ENCODE peak calls at places on chromosomes 4 and X, in four cellular contexts. F is spleen, T is fibroblast of the aortic adventitia, I is cardiac muscle cell. Y is an unnamed sample.
A peak's percentile ranks its signal among the peaks of the same experiment; 100 is the strongest.

GRCh38 chr4:38099908-38100407 is 139.8 kb downstream of the PTTG2 start:
- DNase-seq in F (no peak), T (peak; percentile 99), I (no peak), Y (peak; percentile 98)

GRCh38 chr4:136784326-136784725 is 748.0 kb downstream of the PCDH18 start:
- DNase-seq in F (no peak), T (no peak), I (no peak), Y (no peak)

GRCh38 chrX:104566921-104567501 is 1.0 kb downstream of the IL1RAPL2 start:
- DNase-seq in F (no peak), T (no peak), I (peak; percentile 51), Y (no peak)

GRCh38 chr4:80507507-80507906 is 172.0 kb downstream of the CFAP299 start:
- DNase-seq in F (no peak), T (no peak), I (no peak), Y (no peak)

GRCh38 chrX:132292753-132293152 is 73.5 kb upstream of the RAP2C start:
- DNase-seq in F (no peak), T (peak; percentile 75), I (peak; percentile 73), Y (peak; percentile 62)

GRCh38 chrX:70444326-70445196 is at the start of gene DLG3:
- DNase-seq in F (no peak), T (peak; percentile 50), I (peak; percentile 57), Y (peak; percentile 28)

GRCh38 chr4:116020141-116020722 is 906.8 kb upstream of the NDST4 start:
- DNase-seq in F (no peak), T (no peak), I (no peak), Y (no peak)

GRCh38 chr4:53119685-53120084 is 246.2 kb downstream of the SCFD2 start:
- DNase-seq in F (no peak), T (peak; percentile 87), I (peak; percentile 65), Y (peak; percentile 77)

GRCh38 chr4:21211836-21212235 is 511.6 kb downstream of the PACRGL start:
- DNase-seq in F (no peak), T (no peak), I (no peak), Y (no peak)

GRCh38 chr4:54614094-54614493 is 43.7 kb upstream of the KIT start:
- DNase-seq in F (no peak), T (no peak), I (no peak), Y (no peak)

GRCh38 chrX:136143714-136144113 is 3.6 kb upstream of the FHL1 start:
- DNase-seq in F (no peak), T (no peak), I (no peak), Y (no peak)

GRCh38 chrX:130704053-130705038 is 198.7 kb downstream of the ENOX2 start:
- DNase-seq in F (no peak), T (peak; percentile 68), I (no peak), Y (peak; percentile 41)

GRCh38 chrX:1389993-1390285 is 2.0 kb downstream of the SLC25A6 start:
- DNase-seq in F (peak; percentile 56), T (no peak), I (no peak), Y (no peak)

GRCh38 chr4:148542922-148543623 is 100.9 kb upstream of the NR3C2 start:
- DNase-seq in F (no peak), T (no peak), I (no peak), Y (no peak)

GRCh38 chr4:119131160-119131559 is 4.5 kb upstream of the MYOZ2 start:
- DNase-seq in F (no peak), T (peak; percentile 18), I (no peak), Y (no peak)

GRCh38 chrX:130084651-130085237 is 25.6 kb downstream of the ELF4 start:
- DNase-seq in F (no peak), T (no peak), I (no peak), Y (no peak)

GRCh38 chr4:147307896-147308680 is 172.8 kb upstream of the EDNRA start:
- DNase-seq in F (no peak), T (no peak), I (no peak), Y (no peak)

GRCh38 chr4:55435136-55435535 is 39.4 kb downstream of the TMEM165 start:
- DNase-seq in F (no peak), T (peak; percentile 51), I (peak; percentile 10), Y (no peak)

GRCh38 chr4:143559757-143560147 is 46.2 kb downstream of the SMARCA5 start:
- DNase-seq in F (peak; percentile 82), T (no peak), I (no peak), Y (no peak)

GRCh38 chr4:169313732-169314131 is 43.0 kb upstream of the SH3RF1 start:
- DNase-seq in F (no peak), T (no peak), I (no peak), Y (no peak)

GRCh38 chr4:63296773-63297172 is 1112.5 kb downstream of the TECRL start:
- DNase-seq in F (no peak), T (no peak), I (peak; percentile 48), Y (no peak)

GRCh38 chr4:53967971-53968370 is 96.4 kb downstream of the CHIC2 start:
- DNase-seq in F (no peak), T (no peak), I (no peak), Y (peak; percentile 30)

GRCh38 chr4:14783011-14783877 is 219.0 kb upstream of the CPEB2 start:
- DNase-seq in F (no peak), T (peak; percentile 16), I (peak; percentile 1), Y (no peak)

GRCh38 chr4:174177536-174177935 is 105.9 kb downstream of the FBXO8 start:
- DNase-seq in F (no peak), T (no peak), I (no peak), Y (no peak)

GRCh38 chr4:150268444-150268843 is 190.2 kb downstream of the DCLK2 start:
- DNase-seq in F (no peak), T (no peak), I (no peak), Y (no peak)

GRCh38 chr4:10201356-10202223 is 85.0 kb upstream of the WDR1 start:
- DNase-seq in F (no peak), T (no peak), I (no peak), Y (no peak)

GRCh38 chr4:128589384-128589957 is 220.0 kb upstream of the JADE1 start:
- DNase-seq in F (no peak), T (no peak), I (no peak), Y (no peak)

GRCh38 chr4:8609406-8609805 is 16.8 kb downstream of the CPZ start:
- DNase-seq in F (no peak), T (no peak), I (no peak), Y (no peak)

GRCh38 chrX:15789979-15790765 is at the start of gene ZRSR2:
- DNase-seq in F (peak; percentile 98), T (peak; percentile 71), I (peak; percentile 93), Y (peak; percentile 56)

DNA sequence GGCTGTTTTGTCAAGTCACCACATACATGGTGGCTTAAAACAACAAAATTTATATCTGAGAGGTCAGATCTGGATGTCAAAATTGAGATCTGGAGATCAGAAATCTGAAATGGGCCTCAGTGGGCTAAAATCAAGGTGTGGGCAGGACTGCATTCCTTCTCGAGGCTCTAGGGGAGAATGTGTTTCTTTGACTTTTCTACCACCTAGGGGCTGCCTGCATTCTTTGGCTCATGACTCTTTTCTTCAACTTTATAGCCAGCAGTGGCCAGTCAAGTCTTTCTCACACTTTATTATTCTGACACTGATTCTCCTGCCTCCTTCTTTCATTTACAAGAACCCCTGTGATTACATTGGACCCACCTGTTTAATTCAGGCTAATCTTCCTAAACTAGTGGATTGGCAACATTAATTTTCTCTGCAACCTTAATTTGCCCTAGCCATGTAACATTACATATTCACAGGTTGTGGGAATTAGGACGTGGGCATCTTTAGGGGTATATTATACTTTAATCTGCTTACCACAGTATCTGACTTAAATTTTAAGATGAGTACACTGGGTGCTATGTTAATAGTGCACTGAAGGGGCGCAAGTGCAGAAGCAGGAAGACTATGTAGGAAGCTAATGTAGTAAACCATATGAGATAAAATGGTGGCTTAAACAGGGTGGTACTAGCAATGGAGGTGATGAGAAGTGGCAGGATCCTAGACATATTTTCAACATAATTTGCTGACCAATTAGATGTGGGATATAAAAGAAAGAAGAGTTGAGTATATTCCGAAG is 188.0 kb downstream of the SLC4A4 start:
- DNase-seq in F (no peak), T (no peak), I (no peak), Y (no peak)
- TF ChIP-seq CTCF in F (no peak), T (peak; percentile 11), I (no peak), Y (peak; percentile 10)

GRCh38 chr4:153137677-153138630 is 66.3 kb upstream of the TRIM2 start:
- DNase-seq in F (no peak), T (no peak), I (no peak), Y (no peak)
- TF ChIP-seq CTCF in F (no peak), T (no peak), I (no peak), Y (no peak)

GRCh38 chr4:104472766-104473165 is 21.9 kb downstream of the CXXC4 start:
- DNase-seq in F (no peak), T (no peak), I (no peak), Y (no peak)

GRCh38 chr4:104465201-104465600 is 29.5 kb downstream of the CXXC4 start:
- DNase-seq in F (no peak), T (no peak), I (no peak), Y (no peak)

GRCh38 chr4:104470770-104471169 is 23.9 kb downstream of the CXXC4 start:
- DNase-seq in F (no peak), T (no peak), I (peak; percentile 27), Y (no peak)

GRCh38 chr4:104465620-104466019 is 29.1 kb downstream of the CXXC4 start:
- DNase-seq in F (no peak), T (no peak), I (no peak), Y (no peak)

GRCh38 chr4:104469794-104470193 is 24.9 kb downstream of the CXXC4 start:
- DNase-seq in F (no peak), T (no peak), I (no peak), Y (no peak)
- TF ChIP-seq CTCF in F (no peak), T (no peak), I (no peak), Y (no peak)

DNA sequence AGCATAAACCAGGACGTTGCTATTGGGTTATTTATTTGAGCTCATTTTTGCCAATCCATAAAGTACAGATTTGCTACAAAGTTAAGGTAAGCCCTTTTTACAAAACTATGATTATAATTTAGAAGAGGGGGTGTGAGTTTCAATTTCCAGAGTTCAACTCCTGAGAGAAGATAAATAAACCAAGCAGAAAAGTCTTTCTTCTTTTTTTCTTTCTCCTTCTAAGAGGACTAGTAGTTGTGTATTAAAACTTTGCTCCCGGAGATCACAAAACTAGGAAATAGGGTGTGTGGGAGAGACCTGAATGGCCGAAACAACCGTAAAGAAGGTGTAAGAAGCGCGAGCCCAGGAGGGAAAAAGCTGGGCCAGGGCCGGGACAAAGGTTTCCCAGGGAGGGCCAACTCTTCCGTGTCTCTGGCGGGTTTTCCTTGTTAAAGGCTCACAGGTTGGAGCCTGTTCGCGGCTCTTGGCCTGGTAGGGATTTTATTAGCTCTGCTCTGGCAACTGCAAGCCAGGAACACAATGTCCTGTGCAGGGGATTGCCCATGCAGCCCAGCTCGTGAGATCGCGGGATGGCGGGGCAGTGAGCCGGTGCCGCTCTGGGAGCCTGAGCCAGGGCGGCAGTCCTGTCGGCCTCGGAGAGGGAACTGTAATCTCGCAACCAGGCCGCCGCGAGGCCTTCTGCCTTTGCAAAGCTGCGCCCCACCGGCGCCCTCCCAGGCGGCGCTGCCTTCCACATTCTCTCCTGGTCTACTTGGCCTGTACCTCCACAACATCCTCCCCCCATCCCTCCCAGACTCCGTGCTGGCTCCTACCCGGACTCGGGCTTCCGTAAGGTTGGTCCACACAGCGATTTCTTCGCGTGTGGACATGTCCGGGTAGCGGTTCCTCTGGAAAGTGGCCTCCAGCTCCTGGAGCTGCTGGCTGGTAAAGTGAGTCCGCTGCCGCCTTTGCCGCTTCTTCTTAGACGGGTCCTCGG is 2.2 kb downstream of the PITX2 start:
- DNase-seq in F (peak; percentile 69), T (no peak), I (peak; percentile 82), Y (no peak)
- TF ChIP-seq CTCF in F (no peak), T (no peak), I (no peak), Y (no peak)

GRCh38 chr4:112060212-112060611 is 85.0 kb upstream of the FAM241A start:
- DNase-seq in F (no peak), T (peak; percentile 36), I (peak; percentile 63), Y (peak; percentile 42)
- TF ChIP-seq CTCF in F (no peak), T (peak; percentile 62), I (peak; percentile 49), Y (peak; percentile 68)